ENCODE peak calls at places on chromosome X, in ten cellular contexts. One of them, this sample, is unnamed.

GRCh38 chrX:34509394-34509793 is 147.7 kb downstream of the TMEM47 start:
- DNase-seq in HepG2: no peak
- DNase-seq in activated CD8-positive, alpha-beta T cell treated with anti-CD3 and anti-CD28 coated beads for 36 hours: no peak
- DNase-seq in CD4-positive, alpha-beta T cell: no peak
- DNase-seq in tibial nerve: no peak
- DNase-seq in foreskin keratinocyte: no peak
- DNase-seq in epithelial cell of esophagus: no peak
- DNase-seq in astrocyte: no peak
- DNase-seq in AG04450: no peak
- DNase-seq in AG10803: no peak
- DNase-seq in this sample: no peak

GRCh38 chrX:153245288-153245731 is 66.2 kb downstream of the MAGEA1 start:
- DNase-seq in activated CD8-positive, alpha-beta T cell treated with anti-CD3 and anti-CD28 coated beads for 36 hours: peak
- DNase-seq in AG04450: no peak
- DNase-seq in astrocyte: no peak
- DNase-seq in CD4-positive, alpha-beta T cell: no peak
- DNase-seq in epithelial cell of esophagus: peak
- DNase-seq in foreskin keratinocyte: peak
- DNase-seq in HepG2: no peak
- DNase-seq in tibial nerve: no peak
- DNase-seq in AG10803: no peak
- DNase-seq in this sample: no peak

GRCh38 chrX:155864655-155865054 is 16.5 kb upstream of the VAMP7 start:
- DNase-seq in activated CD8-positive, alpha-beta T cell treated with anti-CD3 and anti-CD28 coated beads for 36 hours: no peak
- DNase-seq in foreskin keratinocyte: no peak
- DNase-seq in astrocyte: no peak
- DNase-seq in AG04450: no peak
- DNase-seq in HepG2: peak
- DNase-seq in AG10803: no peak
- DNase-seq in tibial nerve: no peak
- DNase-seq in epithelial cell of esophagus: peak
- DNase-seq in CD4-positive, alpha-beta T cell: no peak
- DNase-seq in this sample: no peak

GRCh38 chrX:153735274-153735673 is 10.6 kb downstream of the ABCD1 start:
- DNase-seq in astrocyte: no peak
- DNase-seq in AG10803: no peak
- DNase-seq in foreskin keratinocyte: no peak
- DNase-seq in HepG2: no peak
- DNase-seq in activated CD8-positive, alpha-beta T cell treated with anti-CD3 and anti-CD28 coated beads for 36 hours: peak
- DNase-seq in AG04450: no peak
- DNase-seq in CD4-positive, alpha-beta T cell: no peak
- DNase-seq in epithelial cell of esophagus: no peak
- DNase-seq in tibial nerve: no peak
- DNase-seq in this sample: no peak

GRCh38 chrX:71225661-71226060 is 2.6 kb downstream of the GJB1 start:
- DNase-seq in astrocyte: no peak
- DNase-seq in AG10803: no peak
- DNase-seq in HepG2: no peak
- DNase-seq in tibial nerve: no peak
- DNase-seq in activated CD8-positive, alpha-beta T cell treated with anti-CD3 and anti-CD28 coated beads for 36 hours: no peak
- DNase-seq in epithelial cell of esophagus: no peak
- DNase-seq in AG04450: no peak
- DNase-seq in CD4-positive, alpha-beta T cell: no peak
- DNase-seq in foreskin keratinocyte: no peak
- DNase-seq in this sample: no peak

GRCh38 chrX:138345801-138346200 is 365.7 kb downstream of the FGF13 start:
- DNase-seq in AG04450: no peak
- DNase-seq in tibial nerve: no peak
- DNase-seq in astrocyte: no peak
- DNase-seq in foreskin keratinocyte: no peak
- DNase-seq in CD4-positive, alpha-beta T cell: no peak
- DNase-seq in epithelial cell of esophagus: peak
- DNase-seq in activated CD8-positive, alpha-beta T cell treated with anti-CD3 and anti-CD28 coated beads for 36 hours: no peak
- DNase-seq in AG10803: no peak
- DNase-seq in HepG2: no peak
- DNase-seq in this sample: no peak

GRCh38 chrX:46642145-46642544 is 68.6 kb downstream of the CHST7 start:
- DNase-seq in AG04450: no peak
- DNase-seq in epithelial cell of esophagus: peak
- DNase-seq in AG10803: no peak
- DNase-seq in foreskin keratinocyte: no peak
- DNase-seq in CD4-positive, alpha-beta T cell: no peak
- DNase-seq in tibial nerve: no peak
- DNase-seq in HepG2: peak
- DNase-seq in activated CD8-positive, alpha-beta T cell treated with anti-CD3 and anti-CD28 coated beads for 36 hours: no peak
- DNase-seq in astrocyte: no peak
- DNase-seq in this sample: no peak

GRCh38 chrX:136047969-136048368 is 62.7 kb downstream of the SLC9A6 start:
- DNase-seq in astrocyte: peak
- DNase-seq in activated CD8-positive, alpha-beta T cell treated with anti-CD3 and anti-CD28 coated beads for 36 hours: no peak
- DNase-seq in AG04450: no peak
- DNase-seq in foreskin keratinocyte: no peak
- DNase-seq in AG10803: peak
- DNase-seq in CD4-positive, alpha-beta T cell: no peak
- DNase-seq in epithelial cell of esophagus: no peak
- DNase-seq in HepG2: no peak
- DNase-seq in tibial nerve: no peak
- DNase-seq in this sample: no peak

GRCh38 chrX:43882294-43882681 is at the start of gene MAOB:
- DNase-seq in astrocyte: no peak
- DNase-seq in AG10803: no peak
- DNase-seq in epithelial cell of esophagus: peak
- DNase-seq in foreskin keratinocyte: no peak
- DNase-seq in CD4-positive, alpha-beta T cell: no peak
- DNase-seq in HepG2: peak
- DNase-seq in activated CD8-positive, alpha-beta T cell treated with anti-CD3 and anti-CD28 coated beads for 36 hours: peak
- DNase-seq in AG04450: no peak
- DNase-seq in tibial nerve: no peak
- DNase-seq in this sample: peak

GRCh38 chrX:110847334-110847733 is 51.7 kb upstream of the CHRDL1 start:
- DNase-seq in tibial nerve: peak
- DNase-seq in HepG2: peak
- DNase-seq in astrocyte: peak
- DNase-seq in epithelial cell of esophagus: peak
- DNase-seq in foreskin keratinocyte: no peak
- DNase-seq in AG10803: peak
- DNase-seq in AG04450: peak
- DNase-seq in activated CD8-positive, alpha-beta T cell treated with anti-CD3 and anti-CD28 coated beads for 36 hours: no peak
- DNase-seq in CD4-positive, alpha-beta T cell: no peak
- DNase-seq in this sample: no peak

GRCh38 chrX:38898261-38898660 is 97.0 kb downstream of the MID1IP1 start:
- DNase-seq in astrocyte: no peak
- DNase-seq in tibial nerve: no peak
- DNase-seq in foreskin keratinocyte: no peak
- DNase-seq in CD4-positive, alpha-beta T cell: no peak
- DNase-seq in HepG2: no peak
- DNase-seq in AG10803: no peak
- DNase-seq in epithelial cell of esophagus: no peak
- DNase-seq in activated CD8-positive, alpha-beta T cell treated with anti-CD3 and anti-CD28 coated beads for 36 hours: no peak
- DNase-seq in AG04450: no peak
- DNase-seq in this sample: no peak

GRCh38 chrX:134469481-134469880 is 9.5 kb downstream of the HPRT1 start:
- DNase-seq in CD4-positive, alpha-beta T cell: no peak
- DNase-seq in AG04450: peak
- DNase-seq in foreskin keratinocyte: no peak
- DNase-seq in tibial nerve: no peak
- DNase-seq in HepG2: no peak
- DNase-seq in activated CD8-positive, alpha-beta T cell treated with anti-CD3 and anti-CD28 coated beads for 36 hours: no peak
- DNase-seq in astrocyte: peak
- DNase-seq in AG10803: peak
- DNase-seq in epithelial cell of esophagus: peak
- DNase-seq in this sample: no peak

GRCh38 chrX:128975716-128976115 is 547.6 kb downstream of the SMARCA1 start:
- DNase-seq in epithelial cell of esophagus: peak
- DNase-seq in CD4-positive, alpha-beta T cell: no peak
- DNase-seq in tibial nerve: peak
- DNase-seq in astrocyte: no peak
- DNase-seq in foreskin keratinocyte: no peak
- DNase-seq in activated CD8-positive, alpha-beta T cell treated with anti-CD3 and anti-CD28 coated beads for 36 hours: peak
- DNase-seq in AG04450: no peak
- DNase-seq in HepG2: peak
- DNase-seq in AG10803: no peak
- DNase-seq in this sample: no peak
- TF ChIP-seq CTCF in epithelial cell of esophagus: peak
- TF ChIP-seq CTCF in CD4-positive, alpha-beta T cell: no peak
- TF ChIP-seq CTCF in tibial nerve: peak
- TF ChIP-seq CTCF in astrocyte: peak
- TF ChIP-seq CTCF in foreskin keratinocyte: peak
- TF ChIP-seq CTCF in activated CD8-positive, alpha-beta T cell treated with anti-CD3 and anti-CD28 coated beads for 36 hours: no peak
- TF ChIP-seq CTCF in AG04450: no peak
- TF ChIP-seq CTCF in HepG2: peak
- TF ChIP-seq CTCF in AG10803: no peak
- TF ChIP-seq CTCF in this sample: peak

GRCh38 chrX:70026851-70027200 is 22.9 kb downstream of the AWAT2 start:
- DNase-seq in HepG2: no peak
- DNase-seq in epithelial cell of esophagus: no peak
- DNase-seq in foreskin keratinocyte: no peak
- DNase-seq in astrocyte: no peak
- DNase-seq in CD4-positive, alpha-beta T cell: no peak
- DNase-seq in activated CD8-positive, alpha-beta T cell treated with anti-CD3 and anti-CD28 coated beads for 36 hours: no peak
- DNase-seq in AG04450: no peak
- DNase-seq in tibial nerve: no peak
- DNase-seq in AG10803: no peak
- DNase-seq in this sample: no peak
- TF ChIP-seq CTCF in HepG2: no peak
- TF ChIP-seq CTCF in epithelial cell of esophagus: no peak
- TF ChIP-seq CTCF in foreskin keratinocyte: no peak
- TF ChIP-seq CTCF in astrocyte: no peak
- TF ChIP-seq CTCF in CD4-positive, alpha-beta T cell: no peak
- TF ChIP-seq CTCF in activated CD8-positive, alpha-beta T cell treated with anti-CD3 and anti-CD28 coated beads for 36 hours: no peak
- TF ChIP-seq CTCF in AG04450: no peak
- TF ChIP-seq CTCF in tibial nerve: no peak
- TF ChIP-seq CTCF in AG10803: no peak
- TF ChIP-seq CTCF in this sample: no peak

GRCh38 chrX:10216208-10216607 is 59.4 kb downstream of the CLCN4 start:
- DNase-seq in CD4-positive, alpha-beta T cell: no peak
- DNase-seq in epithelial cell of esophagus: no peak
- DNase-seq in astrocyte: no peak
- DNase-seq in AG10803: no peak
- DNase-seq in foreskin keratinocyte: no peak
- DNase-seq in activated CD8-positive, alpha-beta T cell treated with anti-CD3 and anti-CD28 coated beads for 36 hours: no peak
- DNase-seq in tibial nerve: no peak
- DNase-seq in AG04450: no peak
- DNase-seq in HepG2: no peak
- DNase-seq in this sample: no peak

GRCh38 chrX:10212395-10212794 is 55.6 kb downstream of the CLCN4 start:
- DNase-seq in astrocyte: no peak
- DNase-seq in AG04450: no peak
- DNase-seq in HepG2: no peak
- DNase-seq in foreskin keratinocyte: no peak
- DNase-seq in CD4-positive, alpha-beta T cell: no peak
- DNase-seq in tibial nerve: no peak
- DNase-seq in AG10803: no peak
- DNase-seq in activated CD8-positive, alpha-beta T cell treated with anti-CD3 and anti-CD28 coated beads for 36 hours: no peak
- DNase-seq in epithelial cell of esophagus: no peak
- DNase-seq in this sample: no peak

GRCh38 chrX:10221651-10222050 is 64.9 kb downstream of the CLCN4 start:
- DNase-seq in AG10803: no peak
- DNase-seq in epithelial cell of esophagus: no peak
- DNase-seq in foreskin keratinocyte: no peak
- DNase-seq in AG04450: no peak
- DNase-seq in activated CD8-positive, alpha-beta T cell treated with anti-CD3 and anti-CD28 coated beads for 36 hours: no peak
- DNase-seq in HepG2: no peak
- DNase-seq in CD4-positive, alpha-beta T cell: no peak
- DNase-seq in astrocyte: no peak
- DNase-seq in tibial nerve: no peak
- DNase-seq in this sample: no peak

GRCh38 chrX:10213716-10214115 is 56.9 kb downstream of the CLCN4 start:
- DNase-seq in activated CD8-positive, alpha-beta T cell treated with anti-CD3 and anti-CD28 coated beads for 36 hours: no peak
- DNase-seq in HepG2: no peak
- DNase-seq in CD4-positive, alpha-beta T cell: no peak
- DNase-seq in tibial nerve: no peak
- DNase-seq in epithelial cell of esophagus: no peak
- DNase-seq in AG04450: no peak
- DNase-seq in foreskin keratinocyte: no peak
- DNase-seq in astrocyte: no peak
- DNase-seq in AG10803: no peak
- DNase-seq in this sample: no peak

DNA sequence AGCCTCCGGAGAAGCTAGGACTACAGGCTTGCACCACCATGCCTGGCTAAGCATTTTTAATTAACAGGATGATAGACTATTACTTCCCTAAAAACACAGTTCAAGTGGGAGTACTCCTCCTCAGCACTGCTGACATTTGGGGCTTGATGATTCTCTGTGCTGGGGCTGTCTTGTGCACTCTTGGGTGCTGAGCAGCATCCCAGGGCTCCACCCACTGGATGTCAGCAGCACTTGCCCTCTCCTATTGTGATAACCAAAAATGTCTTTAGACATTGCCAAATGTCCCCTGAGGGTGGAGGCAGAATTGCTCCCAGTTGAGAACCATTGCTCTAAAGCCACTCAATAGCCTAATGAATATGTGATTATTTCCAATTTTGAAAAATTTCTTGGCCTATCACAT is 60.4 kb downstream of the CLCN4 start:
- DNase-seq in AG10803: no peak
- DNase-seq in astrocyte: no peak
- DNase-seq in foreskin keratinocyte: no peak
- DNase-seq in AG04450: no peak
- DNase-seq in tibial nerve: no peak
- DNase-seq in CD4-positive, alpha-beta T cell: no peak
- DNase-seq in epithelial cell of esophagus: no peak
- DNase-seq in activated CD8-positive, alpha-beta T cell treated with anti-CD3 and anti-CD28 coated beads for 36 hours: no peak
- DNase-seq in HepG2: no peak
- DNase-seq in this sample: no peak
- TF ChIP-seq CTCF in AG10803: no peak
- TF ChIP-seq CTCF in astrocyte: no peak
- TF ChIP-seq CTCF in foreskin keratinocyte: no peak
- TF ChIP-seq CTCF in AG04450: no peak
- TF ChIP-seq CTCF in tibial nerve: no peak
- TF ChIP-seq CTCF in CD4-positive, alpha-beta T cell: no peak
- TF ChIP-seq CTCF in epithelial cell of esophagus: no peak
- TF ChIP-seq CTCF in activated CD8-positive, alpha-beta T cell treated with anti-CD3 and anti-CD28 coated beads for 36 hours: no peak
- TF ChIP-seq CTCF in HepG2: no peak
- TF ChIP-seq CTCF in this sample: no peak

GRCh38 chrX:149527705-149528104 is 13.1 kb upstream of the EOLA1 start:
- DNase-seq in foreskin keratinocyte: no peak
- DNase-seq in AG10803: peak
- DNase-seq in HepG2: peak
- DNase-seq in astrocyte: no peak
- DNase-seq in CD4-positive, alpha-beta T cell: no peak
- DNase-seq in epithelial cell of esophagus: peak
- DNase-seq in activated CD8-positive, alpha-beta T cell treated with anti-CD3 and anti-CD28 coated beads for 36 hours: peak
- DNase-seq in tibial nerve: no peak
- DNase-seq in AG04450: no peak
- DNase-seq in this sample: no peak
- TF ChIP-seq CTCF in foreskin keratinocyte: peak
- TF ChIP-seq CTCF in AG10803: peak
- TF ChIP-seq CTCF in HepG2: peak
- TF ChIP-seq CTCF in astrocyte: peak
- TF ChIP-seq CTCF in CD4-positive, alpha-beta T cell: peak
- TF ChIP-seq CTCF in epithelial cell of esophagus: peak
- TF ChIP-seq CTCF in activated CD8-positive, alpha-beta T cell treated with anti-CD3 and anti-CD28 coated beads for 36 hours: peak
- TF ChIP-seq CTCF in tibial nerve: peak
- TF ChIP-seq CTCF in AG04450: peak
- TF ChIP-seq CTCF in this sample: peak